ENCODE peak calls at places on chromosomes 12 and 14, in five cellular contexts. One of them, this sample, is unnamed.

GRCh38 chr12:104411826-104412626 is 44.7 kb upstream of the CHST11 start:
- DNase-seq in AG04449: no peak
- DNase-seq in HCT116: no peak
- DNase-seq in progenitor cell of endocrine pancreas: no peak
- DNase-seq in endodermal cell: peak
- DNase-seq in this sample: no peak

GRCh38 chr12:101670007-101670671 is 27.3 kb upstream of the CHPT1 start:
- DNase-seq in AG04449: peak
- DNase-seq in HCT116: peak
- DNase-seq in progenitor cell of endocrine pancreas: no peak
- DNase-seq in endodermal cell: peak
- DNase-seq in this sample: no peak

GRCh38 chr12:130162267-130162666 is at the start of gene FZD10:
- DNase-seq in AG04449: no peak
- DNase-seq in HCT116: no peak
- DNase-seq in progenitor cell of endocrine pancreas: peak
- DNase-seq in endodermal cell: peak
- DNase-seq in this sample: no peak

GRCh38 chr12:78156751-78157150 is 326.1 kb downstream of the NAV3 start:
- DNase-seq in AG04449: no peak
- DNase-seq in HCT116: no peak
- DNase-seq in progenitor cell of endocrine pancreas: no peak
- DNase-seq in endodermal cell: no peak
- DNase-seq in this sample: no peak

GRCh38 chr14:52950898-52951729 is at the start of gene FERMT2:
- DNase-seq in AG04449: no peak
- DNase-seq in HCT116: peak
- DNase-seq in progenitor cell of endocrine pancreas: peak
- DNase-seq in endodermal cell: peak
- DNase-seq in this sample: peak

GRCh38 chr14:99809376-99809775 is 16.2 kb downstream of the EML1 start:
- DNase-seq in AG04449: no peak
- DNase-seq in HCT116: no peak
- DNase-seq in progenitor cell of endocrine pancreas: no peak
- DNase-seq in endodermal cell: no peak
- DNase-seq in this sample: no peak

GRCh38 chr12:5524769-5525436 is 93.0 kb downstream of the NTF3 start:
- DNase-seq in AG04449: no peak
- DNase-seq in HCT116: no peak
- DNase-seq in progenitor cell of endocrine pancreas: no peak
- DNase-seq in endodermal cell: peak
- DNase-seq in this sample: no peak

GRCh38 chr12:42421844-42422779 is 96.1 kb downstream of the PPHLN1 start:
- DNase-seq in AG04449: peak
- DNase-seq in HCT116: no peak
- DNase-seq in progenitor cell of endocrine pancreas: no peak
- DNase-seq in endodermal cell: no peak
- DNase-seq in this sample: no peak

GRCh38 chr14:39432619-39433451 is 602 bp upstream of the FBXO33 start:
- DNase-seq in AG04449: no peak
- DNase-seq in HCT116: peak
- DNase-seq in progenitor cell of endocrine pancreas: peak
- DNase-seq in endodermal cell: peak
- DNase-seq in this sample: peak

GRCh38 chr14:44771495-44771894 is 190.3 kb downstream of the KLHL28 start:
- DNase-seq in AG04449: no peak
- DNase-seq in HCT116: no peak
- DNase-seq in progenitor cell of endocrine pancreas: no peak
- DNase-seq in endodermal cell: no peak
- DNase-seq in this sample: no peak
- TF ChIP-seq CTCF in AG04449: no peak
- TF ChIP-seq CTCF in HCT116: no peak
- TF ChIP-seq CTCF in progenitor cell of endocrine pancreas: no peak
- TF ChIP-seq CTCF in endodermal cell: no peak
- TF ChIP-seq CTCF in this sample: no peak

DNA sequence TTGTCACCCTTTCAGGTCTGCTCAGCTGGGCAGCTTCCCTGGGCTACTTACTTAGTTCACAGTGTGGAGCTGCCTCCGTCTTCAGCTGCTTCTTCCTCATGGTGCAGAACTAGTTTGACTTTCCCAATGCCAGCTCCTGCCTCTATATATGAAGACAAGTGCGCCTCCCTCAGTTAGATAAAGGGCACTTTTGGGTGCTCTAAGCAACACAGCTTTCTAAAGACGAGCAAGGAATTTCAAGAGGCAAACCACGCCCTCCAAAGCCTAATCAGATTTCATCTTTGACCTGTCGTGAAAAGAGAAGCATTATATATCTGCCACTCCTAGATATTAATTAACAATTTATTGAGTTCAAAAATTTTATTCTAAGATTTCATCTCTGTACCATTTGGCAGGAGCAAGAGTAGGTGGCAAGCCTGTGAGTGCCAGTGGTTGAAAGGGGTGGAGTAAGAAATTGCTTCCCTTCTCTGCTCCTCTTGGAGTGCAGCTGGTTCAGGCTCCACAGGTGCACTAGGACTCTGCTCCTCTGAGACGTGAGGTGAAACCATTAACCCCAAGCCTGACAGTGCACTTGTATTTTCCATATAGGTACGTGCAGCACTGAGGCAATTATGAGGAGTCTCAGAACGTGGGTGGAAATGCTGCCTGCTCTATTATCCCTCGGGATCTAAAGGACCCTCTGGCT is 2.1 kb upstream of the SLC11A2 start:
- DNase-seq in AG04449: no peak
- DNase-seq in HCT116: no peak
- DNase-seq in progenitor cell of endocrine pancreas: no peak
- DNase-seq in endodermal cell: peak
- DNase-seq in this sample: no peak
- TF ChIP-seq CTCF in AG04449: peak
- TF ChIP-seq CTCF in HCT116: peak
- TF ChIP-seq CTCF in progenitor cell of endocrine pancreas: no peak
- TF ChIP-seq CTCF in endodermal cell: peak
- TF ChIP-seq CTCF in this sample: no peak

DNA sequence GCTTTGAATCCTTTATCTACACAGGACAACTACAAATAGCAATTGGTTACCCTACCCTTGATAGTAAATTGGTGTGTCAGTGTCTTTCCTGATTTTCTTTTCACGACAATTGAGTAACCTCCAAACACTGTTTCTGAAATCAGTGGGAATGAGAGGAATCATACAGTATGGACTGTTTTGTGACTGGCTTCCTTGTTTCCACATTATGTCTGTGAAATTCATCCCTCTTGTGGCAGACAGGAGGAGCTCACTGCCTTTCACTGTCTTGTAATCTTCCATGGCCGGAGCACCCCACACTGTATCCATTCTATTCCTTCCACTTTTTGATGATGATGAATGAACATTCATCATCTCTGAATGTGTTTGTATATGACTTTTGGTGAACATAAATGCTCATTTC is 164.0 kb upstream of the PZP start:
- DNase-seq in AG04449: no peak
- DNase-seq in HCT116: no peak
- DNase-seq in progenitor cell of endocrine pancreas: no peak
- DNase-seq in endodermal cell: peak
- DNase-seq in this sample: no peak
- TF ChIP-seq CTCF in AG04449: peak
- TF ChIP-seq CTCF in HCT116: peak
- TF ChIP-seq CTCF in progenitor cell of endocrine pancreas: peak
- TF ChIP-seq CTCF in endodermal cell: peak
- TF ChIP-seq CTCF in this sample: no peak

DNA sequence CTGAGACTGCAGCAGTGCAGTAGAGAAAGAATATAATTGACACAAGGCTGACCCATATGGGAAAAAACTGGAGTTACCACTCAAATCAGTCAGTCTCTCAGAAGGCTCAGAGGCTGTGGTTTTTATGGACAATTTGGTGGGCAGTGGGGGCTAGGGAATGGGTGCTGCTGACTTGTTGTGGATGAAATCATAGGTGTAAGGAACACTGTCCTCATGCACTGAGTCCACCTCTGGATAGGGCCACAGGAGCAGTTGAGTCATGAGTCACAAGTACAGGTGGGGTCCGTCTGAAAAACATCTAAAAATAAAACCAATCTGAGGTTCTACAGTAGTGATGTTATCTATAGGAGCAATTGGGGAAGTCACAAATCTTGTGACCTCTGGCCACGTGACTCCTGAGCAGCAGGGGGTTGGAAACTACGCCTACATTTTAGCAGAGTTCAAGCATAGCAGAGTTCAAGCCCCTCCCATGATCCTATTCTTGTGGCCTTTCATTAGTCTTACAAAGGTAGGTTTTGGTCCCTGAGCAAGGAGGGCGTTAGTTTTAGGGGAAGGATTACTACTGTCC is 18.1 kb upstream of the SGPP1 start:
- DNase-seq in AG04449: no peak
- DNase-seq in HCT116: no peak
- DNase-seq in progenitor cell of endocrine pancreas: no peak
- DNase-seq in endodermal cell: no peak
- DNase-seq in this sample: no peak
- TF ChIP-seq CTCF in AG04449: no peak
- TF ChIP-seq CTCF in HCT116: no peak
- TF ChIP-seq CTCF in progenitor cell of endocrine pancreas: no peak
- TF ChIP-seq CTCF in endodermal cell: no peak
- TF ChIP-seq CTCF in this sample: no peak

GRCh38 chr14:44662250-44662891 is 155.3 kb upstream of the FSCB start:
- DNase-seq in AG04449: no peak
- DNase-seq in HCT116: no peak
- DNase-seq in progenitor cell of endocrine pancreas: no peak
- DNase-seq in endodermal cell: no peak
- DNase-seq in this sample: no peak

GRCh38 chr14:44657153-44657552 is 150.1 kb upstream of the FSCB start:
- DNase-seq in AG04449: no peak
- DNase-seq in HCT116: no peak
- DNase-seq in progenitor cell of endocrine pancreas: no peak
- DNase-seq in endodermal cell: no peak
- DNase-seq in this sample: no peak

GRCh38 chr14:44658389-44658696 is 151.3 kb upstream of the FSCB start:
- DNase-seq in AG04449: no peak
- DNase-seq in HCT116: no peak
- DNase-seq in progenitor cell of endocrine pancreas: no peak
- DNase-seq in endodermal cell: no peak
- DNase-seq in this sample: no peak

GRCh38 chr14:44652640-44653039 is 145.6 kb upstream of the FSCB start:
- DNase-seq in AG04449: no peak
- DNase-seq in HCT116: no peak
- DNase-seq in progenitor cell of endocrine pancreas: no peak
- DNase-seq in endodermal cell: no peak
- DNase-seq in this sample: no peak

GRCh38 chr14:44657688-44658388 is 150.8 kb upstream of the FSCB start:
- DNase-seq in AG04449: no peak
- DNase-seq in HCT116: no peak
- DNase-seq in progenitor cell of endocrine pancreas: no peak
- DNase-seq in endodermal cell: peak
- DNase-seq in this sample: no peak
- TF ChIP-seq CTCF in AG04449: no peak
- TF ChIP-seq CTCF in HCT116: peak
- TF ChIP-seq CTCF in progenitor cell of endocrine pancreas: peak
- TF ChIP-seq CTCF in endodermal cell: peak
- TF ChIP-seq CTCF in this sample: peak

DNA sequence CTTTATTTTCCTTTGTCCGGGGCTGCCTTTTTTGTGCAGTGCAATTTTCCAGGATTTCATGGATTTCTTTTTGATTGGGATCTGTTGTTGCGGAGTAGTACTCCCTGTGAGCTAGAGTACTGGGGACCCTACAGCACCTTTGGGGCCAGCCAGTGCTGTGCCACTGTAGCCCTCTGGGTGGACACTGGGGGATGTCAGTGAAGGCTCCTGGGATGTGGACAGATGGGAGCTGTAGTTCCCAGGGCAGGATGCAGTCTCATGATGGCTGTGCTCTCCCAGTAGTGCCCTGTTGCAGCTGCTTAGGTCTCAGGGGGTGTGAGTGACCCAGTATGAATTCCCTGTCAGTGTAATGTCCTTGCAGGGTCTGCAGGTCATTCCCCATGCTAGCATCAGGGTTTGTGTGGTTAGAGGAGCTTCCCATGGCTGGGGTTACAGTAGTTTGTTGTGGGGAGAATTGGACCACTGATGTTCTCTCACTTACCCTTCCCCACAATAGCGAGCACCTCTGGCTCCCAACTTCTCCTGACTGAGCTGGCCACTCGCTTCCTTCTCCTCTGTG is 72.2 kb downstream of the BRMS1L start:
- DNase-seq in AG04449: no peak
- DNase-seq in HCT116: no peak
- DNase-seq in progenitor cell of endocrine pancreas: no peak
- DNase-seq in endodermal cell: peak
- DNase-seq in this sample: no peak
- TF ChIP-seq CTCF in AG04449: no peak
- TF ChIP-seq CTCF in HCT116: no peak
- TF ChIP-seq CTCF in progenitor cell of endocrine pancreas: no peak
- TF ChIP-seq CTCF in endodermal cell: peak
- TF ChIP-seq CTCF in this sample: no peak

GRCh38 chr12:52949413-52950331 is 754 bp downstream of the KRT18 start:
- DNase-seq in AG04449: no peak
- DNase-seq in HCT116: peak
- DNase-seq in progenitor cell of endocrine pancreas: peak
- DNase-seq in endodermal cell: peak
- DNase-seq in this sample: no peak
- TF ChIP-seq CTCF in AG04449: no peak
- TF ChIP-seq CTCF in HCT116: no peak
- TF ChIP-seq CTCF in progenitor cell of endocrine pancreas: no peak
- TF ChIP-seq CTCF in endodermal cell: peak
- TF ChIP-seq CTCF in this sample: no peak

DNA sequence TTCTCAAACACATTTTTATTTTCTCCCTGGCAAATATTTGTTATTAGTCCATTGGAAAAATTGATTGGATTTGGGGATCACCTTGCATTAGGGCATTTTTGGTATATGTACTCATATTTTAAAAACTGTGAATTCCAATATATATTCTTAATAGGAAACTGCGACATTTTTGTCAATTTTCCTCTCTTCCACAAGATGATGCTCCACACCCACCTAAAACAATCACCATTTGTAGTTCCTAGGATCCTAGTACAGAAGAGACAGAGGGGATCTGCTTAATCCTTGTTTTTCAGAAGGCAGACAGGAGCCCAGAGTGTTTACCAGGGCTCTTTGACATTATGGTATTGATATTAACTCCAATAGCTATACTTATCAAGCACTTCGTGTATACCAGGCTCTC is 22.8 kb upstream of the OASL start:
- DNase-seq in AG04449: no peak
- DNase-seq in HCT116: peak
- DNase-seq in progenitor cell of endocrine pancreas: no peak
- DNase-seq in endodermal cell: peak
- DNase-seq in this sample: peak
- TF ChIP-seq CTCF in AG04449: no peak
- TF ChIP-seq CTCF in HCT116: peak
- TF ChIP-seq CTCF in progenitor cell of endocrine pancreas: peak
- TF ChIP-seq CTCF in endodermal cell: peak
- TF ChIP-seq CTCF in this sample: no peak

This sample was measured in mesothelial cell of epicardium.